ENCODE peak calls at places on chromosomes 16 and 17, in nine cellular contexts. T is PC-3, I is heart right ventricle, W is RWPE2, V is DND-41, Q is heart left ventricle, R is Panc1, K is right lobe of liver, X is lower lobe of right lung. D is an unnamed sample.

GRCh38 chr16:12387311-12387710 is 410.8 kb downstream of the SNX29 start:
- ATAC-seq in W (no peak), X (no peak), V (no peak), T (no peak), K (no peak), Q (no peak), R (no peak), I (no peak), D (no peak)

GRCh38 chr17:28916302-28916934 is 13.5 kb upstream of the DHRS13 start:
- ATAC-seq in W (peak), K (peak), T (peak), V (peak), I (no peak), R (peak), X (peak), Q (peak), D (peak)

GRCh38 chr17:70560471-70560870 is 391.1 kb downstream of the KCNJ2 start:
- ATAC-seq in T (no peak), V (no peak), K (no peak), R (no peak), Q (no peak), I (no peak), W (no peak), X (no peak), D (no peak)

GRCh38 chr17:74904687-74905409 is 11.4 kb upstream of the FADS6 start:
- ATAC-seq in V (no peak), R (no peak), W (no peak), T (no peak), I (no peak), X (no peak), K (no peak), Q (no peak), D (no peak)

GRCh38 chr17:49285716-49286115 is 55.1 kb upstream of the PHOSPHO1 start:
- ATAC-seq in Q (no peak), I (no peak), R (no peak), V (no peak), T (no peak), X (no peak), K (no peak), W (no peak), D (no peak)

GRCh38 chr16:86093801-86094750 is 195.1 kb downstream of the IRF8 start:
- ATAC-seq in R (no peak), V (no peak), I (no peak), X (peak), W (no peak), T (no peak), Q (no peak), K (no peak), D (no peak)

GRCh38 chr17:45883063-45883462 is 11.3 kb upstream of the MAPT start:
- ATAC-seq in V (no peak), W (no peak), T (no peak), X (no peak), Q (no peak), R (no peak), I (no peak), K (no peak), D (no peak)

GRCh38 chr16:56792960-56793359 is 63.0 kb downstream of the NUP93 start:
- ATAC-seq in V (no peak), X (no peak), I (no peak), W (no peak), T (no peak), R (no peak), K (no peak), Q (no peak), D (no peak)

GRCh38 chr16:46747777-46748651 is at the start of gene MYLK3:
- ATAC-seq in V (no peak), Q (peak), K (no peak), T (no peak), I (peak), R (no peak), X (peak), W (no peak), D (no peak)

GRCh38 chr17:9828296-9829059 is 2.8 kb downstream of the GLP2R start:
- ATAC-seq in T (no peak), V (no peak), Q (no peak), X (no peak), I (no peak), R (no peak), K (no peak), W (no peak), D (peak)

GRCh38 chr16:10870137-10870776 is 6.7 kb upstream of the CIITA start:
- ATAC-seq in T (no peak), Q (no peak), R (no peak), V (no peak), I (no peak), X (no peak), K (no peak), W (no peak), D (no peak)

GRCh38 chr16:54936086-54936978 is 5.7 kb downstream of the IRX5 start:
- ATAC-seq in W (peak), Q (peak), V (no peak), X (no peak), R (no peak), K (peak), I (no peak), T (no peak), D (no peak)

GRCh38 chr17:65254166-65254565 is 117.0 kb downstream of the RGS9 start:
- ATAC-seq in W (peak), K (no peak), I (no peak), Q (no peak), R (no peak), T (peak), X (no peak), V (peak), D (no peak)

GRCh38 chr16:68284847-68285246 is 20.5 kb downstream of the SLC7A6 start:
- ATAC-seq in W (no peak), K (peak), V (no peak), R (no peak), X (peak), T (no peak), Q (no peak), I (peak), D (no peak)

GRCh38 chr17:29682054-29682453 is 59.3 kb upstream of the CORO6 start:
- ATAC-seq in R (no peak), W (no peak), I (peak), Q (peak), T (no peak), X (peak), V (peak), K (peak), D (no peak)

GRCh38 chr16:85984947-85985451 is 86.0 kb downstream of the IRF8 start:
- ATAC-seq in Q (peak), T (no peak), W (no peak), X (peak), I (peak), V (no peak), R (no peak), K (peak), D (no peak)

GRCh38 chr17:79808763-79809529 is 12.1 kb upstream of the CBX8 start:
- ATAC-seq in I (no peak), V (no peak), W (peak), R (peak), Q (peak), T (peak), X (peak), K (peak), D (no peak)

GRCh38 chr16:64700628-64701027 is 421.2 kb downstream of the CDH11 start:
- ATAC-seq in V (no peak), T (no peak), R (no peak), Q (no peak), I (no peak), K (no peak), W (no peak), X (peak), D (no peak)

GRCh38 chr17:44438634-44439033 is 49.2 kb upstream of the ITGA2B start:
- ATAC-seq in Q (peak), W (no peak), X (peak), V (peak), R (no peak), T (no peak), I (peak), K (peak), D (no peak)

GRCh38 chr16:12081048-12081404 is 104.5 kb downstream of the SNX29 start:
- ATAC-seq in X (no peak), W (no peak), K (no peak), T (no peak), R (no peak), Q (no peak), I (no peak), V (no peak), D (no peak)

GRCh38 chr16:5347561-5347960 is 250.0 kb upstream of the EEF2KMT start:
- ATAC-seq in Q (no peak), I (no peak), K (no peak), T (no peak), W (no peak), X (no peak), R (no peak), V (no peak), D (no peak)

GRCh38 chr17:28344435-28344901 is 8.9 kb downstream of the TNFAIP1 start:
- ATAC-seq in I (no peak), W (no peak), Q (no peak), V (no peak), T (no peak), K (no peak), R (no peak), X (no peak), D (no peak)

GRCh38 chr17:35793257-35793656 is 2.2 kb downstream of the MMP28 start:
- ATAC-seq in V (no peak), T (no peak), Q (no peak), W (no peak), K (no peak), I (no peak), X (no peak), R (no peak), D (no peak)

GRCh38 chr17:6178959-6179358 is 108.8 kb downstream of the WSCD1 start:
- ATAC-seq in Q (peak), W (no peak), R (no peak), K (peak), X (no peak), T (no peak), I (no peak), V (no peak), D (no peak)

GRCh38 chr17:2058521-2059124 is 3.7 kb downstream of the HIC1 start:
- ATAC-seq in X (peak), I (peak), T (no peak), V (no peak), Q (peak), K (peak), R (no peak), W (no peak), D (peak)

GRCh38 chr17:29740017-29740416 is 117.3 kb upstream of the CORO6 start:
- ATAC-seq in W (no peak), V (no peak), R (no peak), K (peak), Q (peak), T (no peak), X (no peak), I (no peak), D (no peak)

GRCh38 chr16:27289669-27290068 is 21.1 kb upstream of the NSMCE1 start:
- ATAC-seq in Q (no peak), I (no peak), W (no peak), R (no peak), T (no peak), K (no peak), V (peak), X (no peak), D (no peak)

GRCh38 chr17:57880086-57880456 is 30.2 kb upstream of the MRPS23 start:
- ATAC-seq in R (no peak), W (peak), K (no peak), Q (no peak), I (no peak), X (no peak), T (no peak), V (no peak), D (no peak)

GRCh38 chr17:32954477-32954876 is 26.5 kb downstream of the TMEM98 start:
- ATAC-seq in V (no peak), R (no peak), T (no peak), X (peak), W (no peak), Q (no peak), K (peak), I (no peak), D (no peak)

GRCh38 chr17:19286751-19287341 is 49.7 kb downstream of the EPN2 start:
- ATAC-seq in K (no peak), I (no peak), R (no peak), V (no peak), T (no peak), Q (peak), W (no peak), X (no peak), D (no peak)

GRCh38 chr16:66366433-66367299 is at the start of gene CDH5:
- ATAC-seq in W (no peak), V (no peak), Q (peak), R (no peak), K (peak), I (peak), T (no peak), X (peak), D (peak)

GRCh38 chr17:50602514-50603235 is 32.0 kb upstream of the ABCC3 start:
- ATAC-seq in T (no peak), W (no peak), R (no peak), K (no peak), Q (no peak), I (no peak), V (no peak), X (no peak), D (no peak)

GRCh38 chr16:50831751-50832150 is 89.9 kb downstream of the CYLD start:
- ATAC-seq in K (no peak), Q (no peak), X (no peak), R (no peak), W (no peak), T (no peak), V (no peak), I (no peak), D (no peak)

GRCh38 chr16:11356573-11357331 is 11.5 kb downstream of the RMI2 start:
- ATAC-seq in W (no peak), X (peak), K (peak), V (no peak), R (peak), I (peak), T (no peak), Q (peak), D (peak)

GRCh38 chr17:6508519-6509294 is 47.6 kb downstream of the PITPNM3 start:
- ATAC-seq in Q (peak), T (no peak), X (no peak), V (no peak), W (no peak), R (no peak), I (no peak), K (no peak), D (no peak)

GRCh38 chr17:58276423-58276822 is 4.3 kb downstream of the MPO start:
- ATAC-seq in Q (no peak), V (no peak), K (no peak), X (no peak), W (no peak), R (no peak), I (no peak), T (no peak), D (no peak)

GRCh38 chr17:42097691-42098661 is at the start of gene ZNF385C:
- ATAC-seq in K (peak), V (no peak), T (no peak), I (no peak), Q (no peak), X (peak), W (peak), R (no peak), D (no peak)

GRCh38 chr17:14359251-14359939 is 58.5 kb downstream of the HS3ST3B1 start:
- ATAC-seq in T (no peak), Q (peak), I (peak), K (peak), X (peak), V (peak), R (no peak), W (no peak), D (no peak)

GRCh38 chr17:17535957-17536356 is 39.8 kb upstream of the RASD1 start:
- ATAC-seq in X (peak), Q (peak), W (peak), K (peak), R (peak), V (no peak), T (no peak), I (peak), D (peak)

GRCh38 chr17:1737531-1738291 is 5.0 kb upstream of the SERPINF2 start:
- ATAC-seq in X (peak), V (no peak), W (no peak), Q (peak), T (no peak), I (no peak), R (no peak), K (peak), D (peak)

GRCh38 chr16:3179651-3180050 is 8.4 kb upstream of the OR1F1 start:
- ATAC-seq in W (no peak), T (no peak), K (no peak), R (no peak), V (no peak), Q (no peak), I (no peak), X (no peak), D (no peak)

GRCh38 chr16:3180445-3180878 is 7.5 kb upstream of the OR1F1 start:
- ATAC-seq in T (no peak), R (peak), V (no peak), W (no peak), K (no peak), X (no peak), I (no peak), Q (no peak), D (no peak)

GRCh38 chr16:3186946-3187690 is 886 bp upstream of the OR1F1 start:
- ATAC-seq in I (no peak), Q (no peak), X (no peak), W (no peak), V (no peak), T (no peak), R (no peak), K (no peak), D (no peak)

GRCh38 chr16:3182608-3183444 is 5.2 kb upstream of the OR1F1 start:
- ATAC-seq in T (no peak), Q (no peak), W (peak), X (peak), K (peak), I (peak), V (no peak), R (peak), D (no peak)

GRCh38 chr16:3183445-3184139 is 4.4 kb upstream of the OR1F1 start:
- ATAC-seq in W (peak), Q (no peak), K (no peak), I (no peak), X (no peak), V (no peak), R (peak), T (no peak), D (no peak)
- TF ChIP-seq CTCF in W (no peak), Q (no peak), K (no peak), I (no peak), X (no peak), V (no peak), R (no peak), T (no peak), D (no peak)

GRCh38 chr17:66836063-66837005 is 1.4 kb downstream of the CACNG5 start:
- ATAC-seq in R (no peak), V (no peak), Q (no peak), T (no peak), I (no peak), X (no peak), K (no peak), W (no peak), D (no peak)
- H3K4me3 ChIP-seq in R (no peak), V (no peak), Q (no peak), T (no peak), I (no peak), X (no peak), K (no peak), W (no peak), D (no peak)

GRCh38 chr17:3647769-3648540 is 11.4 kb downstream of the CTNS start:
- ATAC-seq in I (peak), K (peak), Q (peak), W (peak), T (peak), X (peak), R (peak), V (peak), D (no peak)
- TF ChIP-seq CTCF in I (peak), K (peak), Q (peak), W (peak), T (peak), X (peak), R (peak), V (peak), D (no peak)

GRCh38 chr16:16868727-16869126 is 489.8 kb downstream of the NPIPA7 start:
- ATAC-seq in K (no peak), T (no peak), V (no peak), W (no peak), X (no peak), R (no peak), I (no peak), Q (no peak), D (no peak)
- H3K4me3 ChIP-seq in K (no peak), T (no peak), V (no peak), W (no peak), X (no peak), R (no peak), I (no peak), Q (no peak), D (no peak)

DNA sequence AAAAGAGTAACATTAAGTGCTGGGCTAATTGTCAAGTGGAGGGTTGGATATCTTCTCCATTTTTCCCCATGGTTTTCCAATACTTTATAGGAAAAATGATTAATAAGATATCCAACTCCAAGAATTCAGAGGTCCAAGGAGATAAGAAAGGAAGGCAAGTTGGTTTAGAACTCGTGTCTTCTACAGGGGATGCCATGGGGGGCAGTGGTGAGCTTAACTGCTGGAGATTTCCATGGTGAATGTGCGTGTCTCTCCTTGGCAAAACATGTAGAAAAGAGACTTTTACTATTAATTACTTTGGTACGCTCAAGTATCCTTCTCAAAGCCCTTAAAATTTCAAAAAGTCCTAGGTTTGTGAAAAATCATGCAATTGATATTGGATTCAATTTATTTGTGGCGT is 982.9 kb upstream of the RBFOX1 start:
- ATAC-seq in K (no peak), I (no peak), W (no peak), X (no peak), V (no peak), T (no peak), R (no peak), Q (no peak), D (no peak)
- TF ChIP-seq CTCF in K (no peak), I (no peak), W (no peak), X (no peak), V (no peak), T (no peak), R (no peak), Q (no peak), D (no peak)

GRCh38 chr17:81391268-81391963 is 3.8 kb upstream of the BAHCC1 start:
- ATAC-seq in X (no peak), R (no peak), T (no peak), V (no peak), I (no peak), W (no peak), K (no peak), Q (no peak), D (no peak)
- H3K4me3 ChIP-seq in X (peak), R (peak), T (no peak), V (no peak), I (peak), W (no peak), K (peak), Q (no peak), D (peak)

GRCh38 chr17:38885728-38886642 is 16.1 kb downstream of the LASP1 start:
- ATAC-seq in R (no peak), K (no peak), T (no peak), X (no peak), V (no peak), W (no peak), I (peak), Q (peak), D (no peak)
- TF ChIP-seq CTCF in R (no peak), K (no peak), T (no peak), X (no peak), V (no peak), W (no peak), I (no peak), Q (no peak), D (no peak)

GRCh38 chr16:87860553-87861299 is 8.6 kb downstream of the SLC7A5 start:
- ATAC-seq in Q (peak), K (no peak), I (peak), X (no peak), W (peak), T (peak), V (peak), R (peak), D (peak)
- H3K4me3 ChIP-seq in Q (no peak), K (no peak), I (no peak), X (no peak), W (peak), T (no peak), V (no peak), R (peak), D (no peak)

D was measured in gastroesophageal sphincter.